ENCODE peak calls at places on chromosomes 12 and 14, in eight cellular contexts. One of them, this sample, is unnamed.

GRCh38 chr14:73796881-73797539 is 54.6 kb upstream of the PTGR2 start:
- DNase-seq in ACHN: no peak
- DNase-seq in HS-27A: no peak
- DNase-seq in T-helper 2 cell: no peak
- DNase-seq in esophagus squamous epithelium: no peak
- DNase-seq in DMS153: no peak
- DNase-seq in anterior cingulate cortex: no peak
- DNase-seq in NAMALWA: no peak
- DNase-seq in this sample: no peak

GRCh38 chr12:111438501-111438900 is 32.8 kb downstream of the SH2B3 start:
- DNase-seq in esophagus squamous epithelium: no peak
- DNase-seq in anterior cingulate cortex: no peak
- DNase-seq in HS-27A: no peak
- DNase-seq in T-helper 2 cell: no peak
- DNase-seq in ACHN: peak
- DNase-seq in NAMALWA: peak
- DNase-seq in DMS153: no peak
- DNase-seq in this sample: peak

GRCh38 chr14:95341115-95341514 is 21.4 kb upstream of the CLMN start:
- DNase-seq in esophagus squamous epithelium: no peak
- DNase-seq in DMS153: no peak
- DNase-seq in T-helper 2 cell: no peak
- DNase-seq in NAMALWA: no peak
- DNase-seq in HS-27A: no peak
- DNase-seq in anterior cingulate cortex: no peak
- DNase-seq in ACHN: no peak
- DNase-seq in this sample: no peak

GRCh38 chr12:6532927-6533652 is 1.2 kb upstream of the GAPDH start:
- DNase-seq in DMS153: peak
- DNase-seq in T-helper 2 cell: peak
- DNase-seq in esophagus squamous epithelium: no peak
- DNase-seq in ACHN: peak
- DNase-seq in anterior cingulate cortex: peak
- DNase-seq in NAMALWA: peak
- DNase-seq in HS-27A: peak
- DNase-seq in this sample: peak

GRCh38 chr14:29846339-29847129 is 81.1 kb downstream of the PRKD1 start:
- DNase-seq in esophagus squamous epithelium: no peak
- DNase-seq in HS-27A: no peak
- DNase-seq in DMS153: peak
- DNase-seq in T-helper 2 cell: no peak
- DNase-seq in anterior cingulate cortex: no peak
- DNase-seq in ACHN: peak
- DNase-seq in NAMALWA: no peak
- DNase-seq in this sample: no peak

GRCh38 chr14:75577724-75578098 is 709 bp upstream of the FLVCR2 start:
- DNase-seq in NAMALWA: peak
- DNase-seq in HS-27A: no peak
- DNase-seq in T-helper 2 cell: peak
- DNase-seq in ACHN: peak
- DNase-seq in DMS153: peak
- DNase-seq in esophagus squamous epithelium: peak
- DNase-seq in anterior cingulate cortex: peak
- DNase-seq in this sample: peak

GRCh38 chr12:118307069-118307954 is 65.4 kb downstream of the TAOK3 start:
- DNase-seq in ACHN: peak
- DNase-seq in NAMALWA: no peak
- DNase-seq in HS-27A: peak
- DNase-seq in esophagus squamous epithelium: no peak
- DNase-seq in DMS153: no peak
- DNase-seq in anterior cingulate cortex: no peak
- DNase-seq in T-helper 2 cell: peak
- DNase-seq in this sample: peak

GRCh38 chr12:57272337-57273151 is 21.6 kb upstream of the STAC3 start:
- DNase-seq in anterior cingulate cortex: no peak
- DNase-seq in ACHN: peak
- DNase-seq in T-helper 2 cell: no peak
- DNase-seq in DMS153: no peak
- DNase-seq in NAMALWA: no peak
- DNase-seq in HS-27A: no peak
- DNase-seq in esophagus squamous epithelium: no peak
- DNase-seq in this sample: no peak

GRCh38 chr12:53481957-53482586 is 17.2 kb downstream of the MAP3K12 start:
- DNase-seq in NAMALWA: peak
- DNase-seq in T-helper 2 cell: no peak
- DNase-seq in anterior cingulate cortex: no peak
- DNase-seq in esophagus squamous epithelium: no peak
- DNase-seq in HS-27A: no peak
- DNase-seq in ACHN: peak
- DNase-seq in DMS153: no peak
- DNase-seq in this sample: no peak

GRCh38 chr14:22036541-22036940 is 362.9 kb upstream of the OR4E1 start:
- DNase-seq in HS-27A: no peak
- DNase-seq in ACHN: no peak
- DNase-seq in DMS153: no peak
- DNase-seq in esophagus squamous epithelium: no peak
- DNase-seq in T-helper 2 cell: no peak
- DNase-seq in anterior cingulate cortex: no peak
- DNase-seq in NAMALWA: no peak
- DNase-seq in this sample: no peak

GRCh38 chr12:122413516-122414404 is 8.7 kb downstream of the CLIP1 start:
- DNase-seq in HS-27A: no peak
- DNase-seq in T-helper 2 cell: no peak
- DNase-seq in DMS153: no peak
- DNase-seq in anterior cingulate cortex: no peak
- DNase-seq in esophagus squamous epithelium: no peak
- DNase-seq in ACHN: no peak
- DNase-seq in NAMALWA: peak
- DNase-seq in this sample: no peak

GRCh38 chr12:132416827-132417226 is 73.1 kb upstream of the FBRSL1 start:
- DNase-seq in NAMALWA: no peak
- DNase-seq in esophagus squamous epithelium: no peak
- DNase-seq in HS-27A: no peak
- DNase-seq in DMS153: no peak
- DNase-seq in T-helper 2 cell: no peak
- DNase-seq in ACHN: no peak
- DNase-seq in anterior cingulate cortex: no peak
- DNase-seq in this sample: no peak

GRCh38 chr12:93913845-93914244 is 234.5 kb upstream of the PLXNC1 start:
- DNase-seq in HS-27A: peak
- DNase-seq in NAMALWA: no peak
- DNase-seq in anterior cingulate cortex: no peak
- DNase-seq in DMS153: no peak
- DNase-seq in T-helper 2 cell: no peak
- DNase-seq in ACHN: no peak
- DNase-seq in esophagus squamous epithelium: no peak
- DNase-seq in this sample: no peak

GRCh38 chr12:14275886-14276285 is 89.6 kb upstream of the ATF7IP start:
- DNase-seq in T-helper 2 cell: no peak
- DNase-seq in ACHN: no peak
- DNase-seq in HS-27A: no peak
- DNase-seq in esophagus squamous epithelium: no peak
- DNase-seq in NAMALWA: no peak
- DNase-seq in DMS153: no peak
- DNase-seq in anterior cingulate cortex: no peak
- DNase-seq in this sample: no peak

This sample was measured in retinal pigment epithelial cell.